ENCODE peak calls at places on chromosomes 1 and 21, in four cellular contexts. P is GM12892, M is HepG2, N is K562. E is an unnamed sample.

GRCh38 chr1:165895451-165895871 is 68.0 kb downstream of the UCK2 start:
- DNase-seq in N (no peak), M (no peak), P (no peak), E (no peak)

GRCh38 chr1:98325646-98326441 is 335.7 kb upstream of the SNX7 start:
- DNase-seq in N (no peak), P (no peak), M (peak), E (no peak)

GRCh38 chr1:2230781-2231666 is 2.9 kb downstream of the SKI start:
- DNase-seq in M (no peak), N (peak), P (no peak), E (no peak)

GRCh38 chr1:153613406-153613805 is 469 bp upstream of the S100A16 start:
- DNase-seq in N (no peak), M (no peak), P (no peak), E (no peak)

GRCh38 chr21:41921089-41921819 is 32.6 kb downstream of the C2CD2 start:
- DNase-seq in N (no peak), M (peak), P (no peak), E (peak)

GRCh38 chr1:244730153-244730933 is 77.4 kb downstream of the DESI2 start:
- DNase-seq in P (peak), N (no peak), M (no peak), E (no peak)

GRCh38 chr1:109466440-109467300 is at the start of gene SYPL2:
- DNase-seq in P (no peak), N (peak), M (no peak), E (no peak)

GRCh38 chr1:33429846-33430750 is 797 bp downstream of the PHC2 start:
- DNase-seq in P (peak), M (no peak), N (peak), E (peak)

GRCh38 chr1:171741872-171742576 is at the start of gene VAMP4:
- DNase-seq in P (peak), N (peak), M (peak), E (peak)

GRCh38 chr21:21205604-21206003 is 207.4 kb downstream of the NCAM2 start:
- DNase-seq in P (no peak), M (no peak), N (peak), E (no peak)

GRCh38 chr1:247540536-247540935 is 4.3 kb upstream of the OR2C3 start:
- DNase-seq in M (no peak), P (no peak), N (no peak), E (no peak)

GRCh38 chr1:209530990-209531389 is 52.5 kb upstream of the CAMK1G start:
- DNase-seq in N (no peak), M (no peak), P (no peak), E (no peak)

DNA sequence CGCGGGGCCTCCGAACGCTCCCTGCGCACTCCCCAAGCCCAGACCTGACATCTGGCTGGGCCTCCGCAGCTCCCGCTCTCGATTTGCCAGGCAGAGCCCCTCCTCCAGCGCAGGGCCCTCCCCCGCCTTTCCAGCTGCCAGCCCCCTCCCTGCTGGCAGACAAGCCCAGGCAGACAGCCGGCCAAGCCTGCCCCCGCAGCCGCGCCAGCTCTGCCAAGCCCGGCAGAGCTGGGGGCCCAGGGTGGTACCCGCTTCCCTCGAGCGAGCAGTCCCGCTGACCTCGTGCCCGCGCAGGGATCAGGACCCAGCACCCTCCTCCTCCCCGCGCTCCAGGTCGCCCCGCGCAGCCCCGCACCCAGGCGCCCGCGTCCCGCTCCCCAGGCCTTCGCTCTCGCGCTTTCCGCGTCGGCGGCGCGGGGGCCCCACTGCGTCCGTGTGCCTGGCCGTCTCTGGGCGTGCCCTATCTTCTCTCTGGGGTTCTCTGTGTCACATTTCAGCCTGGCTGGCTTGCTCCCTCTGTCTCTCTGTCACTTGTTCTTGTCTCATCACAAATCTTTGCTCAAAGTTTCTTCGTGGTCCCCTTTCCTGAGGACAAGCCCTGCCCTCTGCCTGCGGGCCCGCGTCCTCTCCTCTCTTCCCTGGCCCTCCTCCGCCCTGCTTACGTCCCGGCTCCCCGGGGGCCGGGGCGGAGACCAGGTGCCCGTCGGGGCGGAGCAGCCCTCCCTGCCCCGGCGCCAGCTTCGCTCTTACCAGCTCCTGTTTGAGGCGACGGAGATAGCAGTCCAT is 566 bp downstream of the INKA2 start:
- DNase-seq in P (peak), N (peak), M (peak), E (peak)
- TF ChIP-seq POLR2AphosphoS5 in P (no peak), N (no peak), M (peak), E (no peak)

DNA sequence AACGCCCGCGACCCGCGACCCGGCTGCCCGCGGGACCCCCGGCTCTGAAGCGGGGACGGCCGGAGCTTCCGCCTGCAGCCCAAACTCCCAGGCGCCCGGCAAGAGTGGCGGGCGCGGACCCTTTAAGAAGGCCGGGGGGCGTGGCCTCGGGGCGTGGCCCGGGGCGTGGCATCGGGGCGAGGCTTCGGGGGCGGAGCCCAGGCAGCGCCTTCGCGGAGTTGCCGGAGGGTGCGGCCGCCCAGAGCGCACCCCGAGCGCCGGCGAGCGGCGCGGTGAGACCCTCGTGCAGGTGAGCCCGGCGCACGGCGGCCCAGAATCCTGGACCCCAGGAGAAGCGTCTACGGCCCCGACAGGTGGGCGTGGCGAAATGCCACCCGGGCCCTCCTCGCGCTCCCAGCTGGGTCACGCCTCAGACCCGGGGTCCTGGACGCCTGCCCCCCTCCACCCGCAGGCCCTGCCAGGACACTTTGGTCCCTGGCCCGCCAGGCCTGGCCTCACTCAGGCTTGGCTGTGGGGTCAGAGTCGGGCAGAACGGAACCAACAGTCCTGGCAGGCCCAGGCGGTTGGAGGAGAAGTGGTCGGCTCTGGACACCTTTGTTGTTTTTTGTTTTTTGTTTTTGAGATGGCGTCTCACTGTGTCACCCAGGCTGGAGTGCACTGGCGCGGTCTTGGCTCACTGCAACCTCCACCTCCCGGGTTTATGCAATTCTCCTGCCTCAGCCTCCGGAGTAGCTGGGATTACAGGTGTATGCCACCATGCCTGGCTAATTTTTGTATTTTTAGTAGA is 14.4 kb downstream of the RNF223 start:
- DNase-seq in P (peak), M (peak), N (peak), E (peak)
- TF ChIP-seq POLR2A in P (no peak), M (no peak), N (no peak), E (no peak)

DNA sequence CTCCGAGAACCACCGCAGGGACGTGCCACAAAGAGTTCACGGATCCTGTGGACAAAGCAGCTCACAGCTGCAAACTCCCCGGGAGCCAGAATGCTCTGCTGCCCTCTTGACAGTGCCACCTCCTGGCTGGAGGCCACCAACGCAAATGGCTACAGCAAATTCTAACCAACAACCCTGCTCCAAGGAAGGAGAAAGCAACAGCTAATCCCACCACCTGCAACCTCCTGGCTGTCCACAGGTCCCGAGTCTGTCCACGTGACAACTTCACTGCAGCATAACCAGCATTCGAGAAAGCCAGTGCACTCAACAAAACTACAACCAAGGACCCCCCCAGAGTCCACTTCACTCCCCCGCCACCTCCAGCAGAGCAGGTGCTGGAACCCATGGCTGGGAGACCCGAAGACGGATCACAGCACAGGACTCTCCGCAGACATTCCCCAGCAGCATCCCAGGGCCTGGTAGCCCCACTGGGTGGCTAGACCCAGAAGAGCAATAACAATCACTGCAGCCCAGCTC is 17.3 kb downstream of the POFUT2 start:
- DNase-seq in P (no peak), N (no peak), M (no peak), E (no peak)
- TF ChIP-seq TAF1 in P (no peak), N (no peak), M (no peak), E (no peak)

DNA sequence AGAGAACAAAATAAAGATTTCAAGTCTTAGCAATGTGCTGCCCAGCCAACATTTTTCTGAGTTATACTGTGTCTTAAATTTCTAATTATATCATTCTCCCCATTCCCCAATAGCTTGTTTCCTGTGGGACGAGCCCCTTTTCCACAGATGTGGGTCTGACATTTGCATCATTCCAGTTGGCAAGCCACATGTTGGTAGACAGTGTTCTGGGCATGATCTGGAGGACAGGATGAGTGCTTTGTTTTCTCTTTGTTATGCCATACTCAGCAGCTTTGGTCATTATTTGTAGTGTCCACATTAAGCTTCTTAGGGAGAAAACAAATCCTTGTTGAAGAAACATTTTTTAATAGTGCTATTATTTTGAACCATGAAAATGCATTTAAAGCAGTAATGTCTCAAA is 32.9 kb downstream of the MTARC1 start:
- DNase-seq in N (no peak), P (no peak), M (no peak), E (no peak)
- TF ChIP-seq POLR2AphosphoS5 in N (no peak), P (no peak), M (no peak), E (no peak)

GRCh38 chr1:94541175-94542087 is at the start of gene F3:
- DNase-seq in N (peak), M (peak), P (peak), E (peak)
- TF ChIP-seq POLR2A in N (no peak), M (peak), P (no peak), E (no peak)

GRCh38 chr1:84583648-84584047 is 9.4 kb upstream of the CTBS start:
- DNase-seq in P (no peak), M (no peak), N (peak), E (no peak)

GRCh38 chr1:84581648-84582047 is 7.4 kb upstream of the CTBS start:
- DNase-seq in M (no peak), N (peak), P (no peak), E (no peak)

GRCh38 chr1:84585803-84586202 is 11.6 kb upstream of the CTBS start:
- DNase-seq in M (no peak), N (no peak), P (no peak), E (no peak)

GRCh38 chr1:84584126-84584525 is 9.9 kb upstream of the CTBS start:
- DNase-seq in M (no peak), P (no peak), N (no peak), E (no peak)

DNA sequence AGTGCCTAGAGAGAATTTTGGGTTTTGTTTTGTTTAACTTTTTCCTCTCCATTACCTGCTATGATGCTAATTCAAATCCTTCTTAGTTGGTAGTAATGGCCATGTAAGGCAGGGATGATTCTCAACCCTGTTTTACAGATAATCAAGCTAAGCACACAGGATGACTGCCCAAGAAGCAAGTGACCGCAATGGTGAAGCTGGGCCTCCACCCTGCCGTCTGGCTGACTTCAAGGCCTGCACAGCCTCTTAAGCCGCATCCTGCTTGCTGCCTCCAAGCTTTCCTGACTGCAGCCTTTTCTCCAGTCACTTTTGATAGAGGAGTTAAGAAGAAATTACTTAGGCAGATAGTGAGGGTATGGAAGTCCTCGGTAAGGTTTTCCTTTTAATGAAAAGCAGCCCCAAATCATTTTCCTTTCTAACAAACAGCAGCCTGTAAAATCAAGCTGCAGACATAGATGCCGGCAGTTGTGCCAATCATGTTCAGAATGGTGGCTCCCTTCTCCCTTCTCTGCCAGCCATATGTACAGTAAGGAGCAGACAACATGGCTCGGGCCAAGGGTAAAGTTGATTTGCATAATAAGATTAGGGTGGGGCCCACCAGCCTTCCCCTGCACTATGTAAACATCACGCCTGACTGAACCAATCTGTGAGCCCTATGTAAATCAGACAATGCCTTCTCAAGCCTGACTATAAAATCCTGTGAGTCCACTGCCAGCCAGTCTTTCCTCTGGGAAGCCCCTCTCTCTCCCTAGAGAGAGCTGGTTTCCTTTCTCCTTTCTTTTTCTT is 8.8 kb upstream of the CTBS start:
- DNase-seq in N (peak), M (peak), P (no peak), E (no peak)
- TF ChIP-seq TAF1 in N (no peak), M (no peak), P (no peak), E (no peak)

DNA sequence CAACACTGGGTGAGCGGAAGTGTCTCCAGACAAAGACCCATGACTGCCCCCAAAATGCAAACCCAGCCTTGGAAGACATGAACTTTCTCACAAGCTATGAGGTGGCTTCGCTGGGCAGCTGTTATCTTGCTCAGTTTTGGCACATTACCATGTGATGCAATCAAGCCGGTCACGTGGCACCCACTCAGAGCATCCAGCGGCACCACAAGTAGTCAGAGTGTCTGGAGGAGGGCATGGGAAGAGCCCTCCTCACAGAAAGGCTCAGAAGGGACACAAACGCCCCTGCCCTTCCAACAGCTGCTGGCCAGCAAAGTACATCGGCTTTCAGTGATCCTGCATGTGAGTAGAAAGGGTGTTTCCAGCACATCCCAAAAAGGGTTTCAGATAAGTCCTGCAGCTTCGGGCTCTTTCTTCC is 145.5 kb upstream of the IRF2BP2 start:
- DNase-seq in M (no peak), N (peak), P (no peak), E (no peak)
- TF ChIP-seq POLR2AphosphoS5 in M (no peak), N (no peak), P (no peak), E (no peak)

GRCh38 chr1:156760092-156760795 is 7.1 kb upstream of the PRCC start:
- DNase-seq in M (no peak), P (no peak), N (peak), E (no peak)
- TF ChIP-seq POLR2A in M (no peak), P (no peak), N (no peak), E (no peak)

DNA sequence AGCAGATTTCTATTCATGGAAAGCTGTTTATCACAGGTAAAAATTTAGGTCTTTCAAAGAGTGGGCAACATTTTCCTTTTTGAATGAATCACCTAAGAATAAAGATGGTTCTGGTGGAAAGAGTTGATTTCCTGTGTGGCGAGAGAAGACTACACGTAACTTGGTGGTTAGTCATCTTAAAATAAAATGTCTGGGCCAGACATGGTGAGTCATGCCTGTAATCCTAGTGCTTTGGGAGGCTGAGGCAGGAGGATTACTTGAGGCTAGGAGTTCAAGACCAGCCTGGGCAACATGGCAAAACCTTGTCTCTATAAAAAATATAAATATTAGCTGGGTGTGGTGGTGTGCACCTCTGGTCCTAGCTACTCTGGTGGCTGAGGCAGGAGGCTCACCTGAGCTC is 65.7 kb downstream of the DISP1 start:
- DNase-seq in P (no peak), M (no peak), N (no peak), E (no peak)
- TF ChIP-seq TAF1 in P (no peak), M (no peak), N (no peak), E (no peak)